ENCODE peak calls at places on chromosomes 13 and 19, in ten cellular contexts. E is CD8-positive, alpha-beta T cell; Q is mesendoderm; L is stimulated activated CD8-positive, alpha-beta memory T cell treated with anti-CD3 and anti-CD28 coated beads, Interleukin-15, amount 100 ng/mL, for 24 hours; S is lower leg skin; U is K562; X is ELR; I is head of caudate nucleus; H is HCT116; W is C1 segment of cervical spinal cord. J is an unnamed sample.

GRCh38 chr13:91540157-91540736 is 141.8 kb downstream of the GPC5 start:
- DNase-seq in E (no peak), Q (no peak), L (no peak), S (no peak), U (peak), X (no peak), I (no peak), H (no peak), W (no peak), J (no peak)

GRCh38 chr19:33469171-33470039 is 52.2 kb downstream of the PEPD start:
- DNase-seq in E (no peak), Q (no peak), L (no peak), S (no peak), U (no peak), X (no peak), I (peak), H (no peak), W (no peak), J (no peak)

GRCh38 chr19:43624933-43625332 is 5.5 kb upstream of the ZNF428 start:
- DNase-seq in E (peak), Q (peak), L (peak), S (peak), U (peak), X (no peak), I (no peak), H (peak), W (no peak), J (peak)

GRCh38 chr13:95710313-95710712 is 33.4 kb downstream of the DNAJC3 start:
- DNase-seq in E (no peak), Q (no peak), L (no peak), S (no peak), U (no peak), X (peak), I (no peak), H (no peak), W (no peak), J (peak)

GRCh38 chr13:50801087-50801931 is 42.2 kb downstream of the DLEU7 start:
- DNase-seq in E (peak), Q (peak), L (no peak), S (peak), U (peak), X (peak), I (peak), H (peak), W (peak), J (peak)

GRCh38 chr13:67231481-67231940 is 1.4 kb upstream of the PCDH9 start:
- DNase-seq in E (no peak), Q (no peak), L (no peak), S (no peak), U (no peak), X (peak), I (no peak), H (no peak), W (no peak), J (no peak)

GRCh38 chr13:50589139-50589538 is 254.4 kb downstream of the DLEU7 start:
- DNase-seq in E (no peak), Q (no peak), L (no peak), S (no peak), U (no peak), X (peak), I (no peak), H (no peak), W (no peak), J (no peak)

GRCh38 chr19:2021453-2022140 is 6.1 kb upstream of the BTBD2 start:
- DNase-seq in E (no peak), Q (peak), L (no peak), S (no peak), U (no peak), X (no peak), I (no peak), H (no peak), W (no peak), J (no peak)

GRCh38 chr13:31200636-31200970 is 828 bp downstream of the B3GLCT start:
- DNase-seq in E (no peak), Q (peak), L (peak), S (peak), U (peak), X (peak), I (peak), H (no peak), W (peak), J (peak)

GRCh38 chr13:39038569-39038898 is 278 bp downstream of the NHLRC3 start:
- DNase-seq in E (no peak), Q (no peak), L (no peak), S (peak), U (peak), X (peak), I (no peak), H (no peak), W (no peak), J (no peak)

GRCh38 chr19:42135836-42136235 is 3.6 kb upstream of the POU2F2 start:
- DNase-seq in E (no peak), Q (no peak), L (no peak), S (no peak), U (no peak), X (no peak), I (no peak), H (no peak), W (no peak), J (no peak)

GRCh38 chr19:18419195-18419698 is at the start of gene SSBP4:
- DNase-seq in E (peak), Q (peak), L (peak), S (no peak), U (peak), X (peak), I (peak), H (no peak), W (peak), J (peak)

GRCh38 chr19:47228937-47229673 is 1.9 kb downstream of the BBC3 start:
- DNase-seq in E (peak), Q (peak), L (no peak), S (no peak), U (no peak), X (peak), I (peak), H (no peak), W (peak), J (peak)

GRCh38 chr19:7505682-7506384 is 10.1 kb upstream of the ZNF358 start:
- DNase-seq in E (no peak), Q (peak), L (no peak), S (no peak), U (peak), X (no peak), I (peak), H (no peak), W (no peak), J (no peak)

GRCh38 chr13:35903075-35903474 is 228.1 kb downstream of the DCLK1 start:
- DNase-seq in E (no peak), Q (no peak), L (no peak), S (no peak), U (no peak), X (no peak), I (no peak), H (no peak), W (no peak), J (no peak)

GRCh38 chr13:54394319-54394718 is 1365.7 kb downstream of the OLFM4 start:
- DNase-seq in E (no peak), Q (no peak), L (no peak), S (no peak), U (no peak), X (no peak), I (no peak), H (no peak), W (no peak), J (no peak)

GRCh38 chr13:50419896-50420295 is 404.7 kb downstream of the KCNRG start:
- DNase-seq in E (no peak), Q (no peak), L (no peak), S (no peak), U (no peak), X (no peak), I (peak), H (no peak), W (no peak), J (no peak)

GRCh38 chr19:15551183-15552004 is 43.1 kb downstream of the CYP4F22 start:
- DNase-seq in E (peak), Q (peak), L (peak), S (no peak), U (peak), X (peak), I (peak), H (no peak), W (no peak), J (peak)

GRCh38 chr13:87094646-87095045 is 576.5 kb upstream of the SLITRK5 start:
- DNase-seq in E (no peak), Q (peak), L (no peak), S (no peak), U (no peak), X (no peak), I (no peak), H (no peak), W (no peak), J (no peak)

GRCh38 chr13:97621025-97621424 is 187.1 kb downstream of the RAP2A start:
- DNase-seq in E (no peak), Q (no peak), L (no peak), S (no peak), U (no peak), X (no peak), I (no peak), H (no peak), W (no peak), J (no peak)

GRCh38 chr13:72180253-72180952 is 313.4 kb upstream of the DACH1 start:
- DNase-seq in E (no peak), Q (no peak), L (no peak), S (no peak), U (no peak), X (peak), I (no peak), H (no peak), W (no peak), J (no peak)

GRCh38 chr13:114009590-114010400 is 35.9 kb upstream of the C13orf46 start:
- DNase-seq in E (no peak), Q (no peak), L (no peak), S (no peak), U (no peak), X (no peak), I (no peak), H (no peak), W (no peak), J (no peak)

GRCh38 chr19:33292595-33293254 is 9.6 kb downstream of the CEBPA start:
- DNase-seq in E (no peak), Q (no peak), L (no peak), S (no peak), U (no peak), X (peak), I (no peak), H (no peak), W (no peak), J (peak)

GRCh38 chr19:45376045-45376724 is 5.8 kb upstream of the ERCC2 start:
- DNase-seq in E (no peak), Q (peak), L (no peak), S (no peak), U (no peak), X (peak), I (no peak), H (peak), W (no peak), J (peak)

GRCh38 chr13:113646921-113647340 is 11.1 kb downstream of the ATP4B start:
- DNase-seq in E (no peak), Q (no peak), L (no peak), S (no peak), U (no peak), X (no peak), I (no peak), H (no peak), W (no peak), J (no peak)

GRCh38 chr13:77353980-77354379 is 27.1 kb upstream of the MYCBP2 start:
- DNase-seq in E (no peak), Q (no peak), L (no peak), S (no peak), U (no peak), X (no peak), I (no peak), H (no peak), W (no peak), J (no peak)

GRCh38 chr19:16836115-16836905 is 7.1 kb downstream of the SIN3B start:
- DNase-seq in E (no peak), Q (no peak), L (no peak), S (no peak), U (peak), X (peak), I (no peak), H (no peak), W (no peak), J (no peak)

GRCh38 chr19:19155495-19156219 is 14.4 kb downstream of the MEF2B start:
- DNase-seq in E (no peak), Q (no peak), L (no peak), S (no peak), U (no peak), X (no peak), I (no peak), H (no peak), W (no peak), J (no peak)

GRCh38 chr19:10155834-10156233 is 36.1 kb upstream of the EIF3G start:
- DNase-seq in E (no peak), Q (no peak), L (no peak), S (no peak), U (no peak), X (peak), I (no peak), H (no peak), W (no peak), J (no peak)

GRCh38 chr19:41302624-41303351 is 7.2 kb upstream of the CCDC97 start:
- DNase-seq in E (peak), Q (no peak), L (peak), S (no peak), U (no peak), X (no peak), I (no peak), H (no peak), W (no peak), J (no peak)

GRCh38 chr19:49133621-49134454 is 14.5 kb downstream of the PPFIA3 start:
- DNase-seq in E (no peak), Q (peak), L (no peak), S (peak), U (peak), X (peak), I (no peak), H (no peak), W (no peak), J (peak)

GRCh38 chr19:28394705-28395104 is 818.2 kb downstream of the UQCRFS1 start:
- DNase-seq in E (no peak), Q (no peak), L (no peak), S (no peak), U (no peak), X (no peak), I (peak), H (no peak), W (no peak), J (no peak)

GRCh38 chr19:47615714-47616113 is 6.8 kb downstream of the BICRA start:
- DNase-seq in E (no peak), Q (no peak), L (no peak), S (no peak), U (no peak), X (no peak), I (peak), H (no peak), W (peak), J (no peak)

GRCh38 chr19:46603195-46603637 is 2.1 kb downstream of the CALM3 start:
- DNase-seq in E (no peak), Q (peak), L (no peak), S (no peak), U (peak), X (peak), I (no peak), H (no peak), W (no peak), J (no peak)

J was measured in A549.